ENCODE peak calls at places on chromosomes 2 and 18, in four cellular contexts. O is activated naive CD4-positive, alpha-beta T cell; J is cardiac fibroblast; Q is heart left ventricle. N is an unnamed sample.

GRCh38 chr2:54473876-54474275 is 17.7 kb downstream of the SPTBN1 start:
- DNase-seq in O (no peak), J (no peak), Q (no peak), N (no peak)

GRCh38 chr18:57895182-57895581 is 92.1 kb upstream of the ATP8B1 start:
- DNase-seq in O (no peak), J (no peak), Q (no peak), N (no peak)

GRCh38 chr2:111702119-111702808 is 181.7 kb downstream of the ANAPC1 start:
- DNase-seq in O (no peak), J (peak), Q (peak), N (no peak)

GRCh38 chr18:62183578-62184195 is 3.2 kb downstream of the PIGN start:
- DNase-seq in O (no peak), J (peak), Q (no peak), N (no peak)

GRCh38 chr2:163934134-163934533 is 198.3 kb upstream of the FIGN start:
- DNase-seq in O (no peak), J (no peak), Q (no peak), N (no peak)

GRCh38 chr2:21413082-21413481 is 289.3 kb downstream of the TDRD15 start:
- DNase-seq in O (no peak), J (no peak), Q (no peak), N (no peak)

GRCh38 chr2:70703900-70704549 is 64.0 kb downstream of the ADD2 start:
- DNase-seq in O (no peak), J (peak), Q (no peak), N (no peak)

GRCh38 chr2:25844089-25844488 is 34.2 kb downstream of the ASXL2 start:
- DNase-seq in O (no peak), J (peak), Q (no peak), N (no peak)

GRCh38 chr2:184599875-184600227 is 1.5 kb downstream of the ZNF804A start:
- DNase-seq in O (no peak), J (no peak), Q (no peak), N (no peak)

GRCh38 chr2:28511871-28512606 is 16.2 kb downstream of the PLB1 start:
- DNase-seq in O (no peak), J (no peak), Q (no peak), N (no peak)

GRCh38 chr2:196125596-196125995 is 45.8 kb downstream of the STK17B start:
- DNase-seq in O (no peak), J (peak), Q (no peak), N (no peak)

GRCh38 chr2:54670485-54671009 is 52.9 kb upstream of the EML6 start:
- DNase-seq in O (no peak), J (no peak), Q (no peak), N (no peak)

GRCh38 chr2:197145471-197146056 is 165.0 kb downstream of the ANKRD44 start:
- DNase-seq in O (no peak), J (no peak), Q (no peak), N (no peak)

GRCh38 chr2:39516347-39517101 is 79.4 kb upstream of the MAP4K3 start:
- DNase-seq in O (no peak), J (peak), Q (peak), N (no peak)

GRCh38 chr2:190328748-190329147 is 9.1 kb upstream of the HIBCH start:
- DNase-seq in O (no peak), J (peak), Q (no peak), N (no peak)

GRCh38 chr2:23484163-23484740 is 99.3 kb downstream of the KLHL29 start:
- DNase-seq in O (no peak), J (no peak), Q (no peak), N (no peak)

GRCh38 chr2:201233192-201234166 is 26.9 kb upstream of the CASP8 start:
- DNase-seq in O (peak), J (peak), Q (peak), N (no peak)

GRCh38 chr2:122244830-122245229 is 489.4 kb downstream of the TSN start:
- DNase-seq in O (no peak), J (no peak), Q (no peak), N (no peak)